ENCODE peak calls at places on chromosomes 1 and 21, in seven cellular contexts. J, Q, N, X, W, D and K are unnamed samples.

GRCh38 chr1:44222397-44223334 is 9.4 kb downstream of the DMAP1 start:
- DNase-seq in W (no peak), J (no peak), Q (no peak), D (no peak), X (no peak), N (no peak), K (no peak)

GRCh38 chr1:3983181-3983580 is 83.1 kb upstream of the C1orf174 start:
- DNase-seq in X (no peak), W (no peak), J (no peak), N (no peak), D (no peak), Q (no peak), K (no peak)

GRCh38 chr21:16376673-16377072 is 646.9 kb downstream of the USP25 start:
- DNase-seq in N (no peak), W (no peak), X (no peak), J (no peak), Q (no peak), D (no peak), K (peak)

GRCh38 chr1:200919386-200919785 is 24.7 kb downstream of the INAVA start:
- DNase-seq in Q (no peak), X (no peak), N (no peak), J (no peak), D (no peak), W (no peak), K (no peak)

GRCh38 chr1:23369335-23370013 is at the start of gene ZNF436:
- DNase-seq in W (no peak), J (peak), N (peak), Q (peak), D (peak), X (peak), K (peak)

GRCh38 chr1:159913451-159914192 is 11.7 kb downstream of the TAGLN2 start:
- DNase-seq in W (no peak), N (no peak), Q (no peak), D (no peak), X (peak), J (no peak), K (no peak)

GRCh38 chr1:193211539-193211938 is 25.1 kb upstream of the B3GALT2 start:
- DNase-seq in J (no peak), Q (no peak), X (peak), W (no peak), D (no peak), N (peak), K (peak)

GRCh38 chr1:35180776-35181374 is 12.1 kb downstream of the SFPQ start:
- DNase-seq in N (peak), W (no peak), J (no peak), D (no peak), Q (no peak), X (no peak), K (no peak)

GRCh38 chr1:204726478-204726877 is 40.9 kb upstream of the LRRN2 start:
- DNase-seq in J (no peak), D (no peak), Q (no peak), W (no peak), N (peak), X (peak), K (no peak)

GRCh38 chr1:24191860-24192259 is 4.8 kb upstream of the IFNLR1 start:
- DNase-seq in W (no peak), Q (no peak), D (no peak), X (peak), J (no peak), N (peak), K (no peak)